ENCODE peak calls at places on chromosomes 12 and 14, in nine cellular contexts. Z is SK-N-SH, Q is A549, D is HL-60, L is Panc1, X is K562, K is HCT116, T is GM12878, Y is HepG2. A is an unnamed sample.

GRCh38 chr12:47742253-47742825 is 16.3 kb downstream of the RAPGEF3 start:
- DNase-seq in L (peak; percentile 65), T (no peak), K (peak; percentile 26), Y (peak; percentile 19), Z (peak; percentile 72), D (peak; percentile 45), Q (peak; percentile 63), X (peak; percentile 71), A (peak; percentile 79)

GRCh38 chr12:83008703-83009102 is 322.0 kb downstream of the TMTC2 start:
- DNase-seq in Y (no peak), X (no peak), Z (no peak), T (no peak), L (no peak), Q (no peak), K (no peak), D (no peak), A (no peak)

GRCh38 chr12:117850048-117850447 is 118.7 kb downstream of the KSR2 start:
- DNase-seq in X (peak; percentile 64), Z (peak; percentile 81), K (peak; percentile 44), L (no peak), Q (peak; percentile 80), Y (peak; percentile 63), D (no peak), T (no peak), A (peak; percentile 85)

GRCh38 chr12:61870658-61871559 is 389.3 kb upstream of the USP15 start:
- DNase-seq in T (no peak), Y (no peak), X (no peak), D (peak; percentile 12), K (no peak), Q (no peak), L (no peak), Z (no peak), A (no peak)

GRCh38 chr12:76719171-76719631 is 44.7 kb upstream of the ZDHHC17 start:
- DNase-seq in D (no peak), T (no peak), K (no peak), X (no peak), Y (no peak), L (no peak), Q (no peak), Z (no peak), A (peak; percentile 24)

GRCh38 chr12:8846305-8846704 is 23.9 kb downstream of the A2ML1 start:
- DNase-seq in L (no peak), Y (no peak), Q (no peak), D (no peak), T (no peak), Z (no peak), X (no peak), K (no peak), A (no peak)

GRCh38 chr12:132593521-132593920 is 16.9 kb downstream of the LRCOL1 start:
- DNase-seq in Y (no peak), D (no peak), T (no peak), K (no peak), Z (peak; percentile 75), Q (no peak), L (no peak), X (no peak), A (no peak)

GRCh38 chr12:62785941-62786559 is 148.9 kb downstream of the PPM1H start:
- DNase-seq in L (peak; percentile 71), Q (peak; percentile 82), D (peak; percentile 73), Z (no peak), Y (no peak), K (peak; percentile 86), X (no peak), T (no peak), A (no peak)

GRCh38 chr12:131233737-131234474 is 280.2 kb downstream of the ADGRD1 start:
- DNase-seq in Q (no peak), T (no peak), Y (no peak), X (no peak), Z (no peak), K (no peak), D (no peak), L (no peak), A (no peak)

GRCh38 chr14:23360496-23360895 is 4.5 kb downstream of the EFS start:
- DNase-seq in Y (peak; percentile 54), T (no peak), Z (peak; percentile 63), D (no peak), L (no peak), K (no peak), Q (peak; percentile 35), X (peak; percentile 50), A (peak; percentile 74)

GRCh38 chr14:52081964-52082363 is 13.1 kb upstream of the NID2 start:
- DNase-seq in T (no peak), Y (no peak), K (no peak), Q (no peak), D (no peak), X (no peak), Z (no peak), L (no peak), A (no peak)

GRCh38 chr14:93032301-93032929 is 83.3 kb downstream of the ITPK1 start:
- DNase-seq in Q (no peak), Z (no peak), X (no peak), Y (no peak), L (no peak), T (no peak), D (peak; percentile 59), K (no peak), A (no peak)

GRCh38 chr12:97609957-97610356 is 147.4 kb downstream of the RMST start:
- DNase-seq in K (no peak), D (no peak), X (no peak), Y (no peak), Q (no peak), T (no peak), L (no peak), Z (no peak), A (no peak)

DNA sequence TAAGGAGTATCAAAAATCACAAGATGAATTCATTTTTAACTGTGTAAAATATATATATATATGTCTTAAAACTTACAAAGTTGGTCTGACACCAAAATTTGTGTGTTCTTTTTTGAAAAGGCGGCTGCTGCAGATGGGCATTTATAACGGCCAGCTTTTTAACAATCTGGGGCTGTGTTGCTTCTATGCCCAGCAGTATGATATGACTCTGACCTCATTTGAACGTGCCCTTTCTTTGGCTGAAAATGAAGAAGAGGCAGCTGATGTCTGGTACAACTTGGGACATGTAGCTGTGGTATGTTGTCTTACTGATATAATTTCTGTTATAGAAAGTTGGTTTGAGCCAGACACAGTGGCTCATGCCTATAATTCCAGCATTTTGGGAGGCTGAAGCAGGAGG is 47.0 kb downstream of the TTC8 start:
- DNase-seq in K (no peak), X (no peak), Q (no peak), Z (no peak), D (no peak), T (no peak), Y (no peak), L (no peak), A (no peak)
- TF ChIP-seq REST in K (no peak), X (no peak), Q (no peak), Z (no peak), D (no peak), T (no peak), Y (no peak), L (no peak), A (no peak)

DNA sequence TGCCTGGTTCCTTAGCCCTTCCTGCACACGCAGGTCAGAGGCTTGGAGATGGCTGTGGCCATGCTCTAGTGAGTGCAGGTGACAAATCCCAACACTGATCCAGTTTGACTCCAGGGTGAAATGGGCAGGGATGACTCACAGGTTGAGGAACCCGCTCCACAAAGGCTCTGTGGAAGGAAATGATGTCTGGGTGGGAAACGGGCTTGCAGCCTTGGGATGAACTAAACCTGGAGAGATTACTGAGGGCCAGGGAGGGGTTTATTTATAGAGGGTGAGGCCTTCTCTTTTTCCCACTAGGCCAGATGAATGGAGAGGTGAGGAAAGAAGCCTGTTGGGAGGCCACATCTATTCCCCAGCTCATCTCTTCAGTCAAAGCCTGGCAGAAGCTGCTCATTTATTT is 29.3 kb upstream of the EMP1 start:
- DNase-seq in Q (no peak), Y (no peak), L (no peak), K (no peak), T (no peak), D (no peak), Z (no peak), X (no peak), A (no peak)
- H3K27ac ChIP-seq in Q (no peak overlapping the region), Y (no peak overlapping the region), L (no peak overlapping the region), K (peak overlapping the region; percentile 3), T (no peak overlapping the region), D (no peak overlapping the region), Z (no peak overlapping the region), X (no peak overlapping the region), A (no peak overlapping the region)

DNA sequence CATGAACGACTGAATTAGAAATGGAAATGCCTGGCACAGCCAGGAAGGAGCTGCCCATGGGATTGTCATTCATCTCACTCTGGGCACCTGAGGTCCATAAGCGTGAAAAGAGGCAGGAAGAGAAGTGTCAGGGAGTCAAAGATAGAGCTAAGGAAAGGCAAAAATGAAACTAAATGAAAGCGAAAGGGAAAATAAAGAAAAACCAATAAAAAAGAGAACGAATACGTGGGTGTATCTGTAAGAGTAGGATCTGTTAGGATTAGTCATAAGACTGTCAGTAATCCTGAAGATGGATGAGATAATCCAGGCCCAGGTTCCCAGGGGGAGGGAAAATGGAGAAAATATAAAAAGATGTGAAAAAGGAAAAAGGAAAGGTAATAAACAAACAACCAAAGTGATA is 23.5 kb downstream of the MEG3 start:
- DNase-seq in Z (no peak), T (no peak), L (no peak), Y (no peak), D (no peak), X (no peak), K (no peak), Q (no peak), A (no peak)
- TF ChIP-seq REST in Z (no peak), T (no peak), L (no peak), Y (no peak), D (no peak), X (no peak), K (no peak), Q (no peak), A (no peak)

GRCh38 chr12:120199595-120200306 is 1.2 kb downstream of the RPLP0 start:
- DNase-seq in D (no peak), Z (no peak), Q (no peak), T (no peak), L (no peak), Y (no peak), K (no peak), X (no peak), A (no peak)

GRCh38 chr12:120196363-120196762 is 1.8 kb upstream of the GCN1 start:
- DNase-seq in X (no peak), Z (no peak), K (no peak), L (no peak), Q (no peak), T (no peak), Y (no peak), D (no peak), A (no peak)

GRCh38 chr12:120199025-120199424 is 1.9 kb downstream of the RPLP0 start:
- DNase-seq in D (no peak), T (no peak), L (no peak), Y (no peak), Q (no peak), K (no peak), Z (no peak), X (no peak), A (no peak)

GRCh38 chr12:120194534-120195395 is at the start of gene GCN1:
- DNase-seq in Y (peak; percentile 78), Q (peak; percentile 76), D (peak; percentile 74), Z (peak; percentile 94), L (peak; percentile 62), T (no peak), K (peak; percentile 47), X (peak; percentile 86), A (peak; percentile 83)

DNA sequence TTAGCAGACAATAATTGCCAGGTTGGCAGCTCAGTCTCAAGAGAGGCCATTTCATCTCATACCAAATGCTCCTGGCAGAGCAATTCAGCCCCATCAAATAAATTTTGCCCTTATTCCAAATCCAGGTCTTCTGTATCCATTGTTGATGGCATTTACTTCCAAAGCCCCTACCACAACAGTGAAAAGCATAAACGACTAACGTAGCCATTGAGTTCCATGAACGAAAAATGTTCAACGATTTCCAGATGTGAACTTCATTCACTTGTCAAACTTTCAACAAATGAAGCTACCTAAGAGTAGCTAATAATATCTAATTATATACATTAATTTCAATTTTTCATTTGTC is 3.0 kb upstream of the GCN1 start:
- DNase-seq in T (no peak), Z (no peak), L (no peak), K (no peak), D (no peak), Q (no peak), Y (no peak), X (no peak), A (no peak)
- H3K27ac ChIP-seq in T (no peak overlapping the region), Z (peak overlapping the region; percentile 86), L (peak overlapping the region; percentile 98), K (peak overlapping the region; percentile 86), D (no peak overlapping the region), Q (peak overlapping the region; percentile 22), Y (no peak overlapping the region), X (peak overlapping the region; percentile 96), A (peak overlapping the region; percentile 96)